ENCODE peak calls at places on chromosomes 6 and 20, in four cellular contexts. D is WERI-Rb-1, K is HCT116, F is Caco-2. V is an unnamed sample.

GRCh38 chr6:149335924-149336323 is 18.4 kb downstream of the TAB2 start:
- DNase-seq in D (no peak), F (no peak), K (peak; percentile 59), V (no peak)

GRCh38 chr20:3808141-3808479 is 12.0 kb downstream of the CDC25B start:
- DNase-seq in K (peak; percentile 80), F (no peak), D (no peak), V (peak; percentile 53)

GRCh38 chr6:47366335-47366879 is 56.7 kb upstream of the TNFRSF21 start:
- DNase-seq in F (no peak), D (no peak), K (no peak), V (no peak)

GRCh38 chr6:121436966-121437756 is 1.7 kb downstream of the GJA1 start:
- DNase-seq in F (peak; percentile 39), D (no peak), K (no peak), V (no peak)

GRCh38 chr6:166851426-166851825 is 104.9 kb downstream of the RNASET2 start:
- DNase-seq in D (no peak), K (no peak), F (no peak), V (no peak)

GRCh38 chr6:118122801-118123200 is 215.7 kb downstream of the SLC35F1 start:
- DNase-seq in F (no peak), D (no peak), K (no peak), V (no peak)

GRCh38 chr6:40328376-40328987 is 258.7 kb downstream of the LRFN2 start:
- DNase-seq in D (peak; percentile 94), K (peak; percentile 33), F (peak; percentile 56), V (no peak)

GRCh38 chr6:75205776-75206334 is at the start of gene COL12A1:
- DNase-seq in F (peak; percentile 77), D (peak; percentile 60), K (peak; percentile 80), V (peak; percentile 62)

GRCh38 chr20:49171928-49172327 is 16.2 kb downstream of the STAU1 start:
- DNase-seq in F (no peak), K (no peak), D (no peak), V (no peak)

GRCh38 chr6:10505529-10505928 is 15.6 kb upstream of the GCNT2 start:
- DNase-seq in K (no peak), F (no peak), D (no peak), V (peak; percentile 84)

GRCh38 chr6:112144145-112144926 is 56.9 kb downstream of the FAM229B start:
- DNase-seq in K (no peak), D (peak; percentile 23), F (no peak), V (no peak)

GRCh38 chr20:42204261-42204660 is 586.1 kb upstream of the CHD6 start:
- DNase-seq in K (no peak), F (no peak), D (peak; percentile 52), V (no peak)

GRCh38 chr20:57680131-57680716 is 29.6 kb downstream of the PMEPA1 start:
- DNase-seq in D (no peak), K (no peak), F (no peak), V (no peak)

GRCh38 chr6:28867078-28867414 is 56.7 kb downstream of the TRIM27 start:
- DNase-seq in K (no peak), F (peak; percentile 64), D (no peak), V (no peak)

GRCh38 chr6:13814176-13814937 is at the start of gene MCUR1:
- DNase-seq in F (peak; percentile 88), K (peak; percentile 56), D (peak; percentile 96), V (peak; percentile 89)

GRCh38 chr20:36847009-36847709 is 28.8 kb upstream of the TLDC2 start:
- DNase-seq in F (peak; percentile 79), D (peak; percentile 85), K (no peak), V (peak; percentile 60)

GRCh38 chr20:49245921-49246740 is 26.9 kb downstream of the DDX27 start:
- DNase-seq in K (peak; percentile 23), D (peak; percentile 28), F (no peak), V (peak; percentile 45)

GRCh38 chr6:19408331-19408730 is 428.8 kb upstream of the ID4 start:
- DNase-seq in F (no peak), D (no peak), K (no peak), V (no peak)

GRCh38 chr6:25754508-25754907 is at the start of gene SLC17A4:
- DNase-seq in K (no peak), D (no peak), F (no peak), V (no peak)

GRCh38 chr20:16803965-16804792 is 56.0 kb downstream of the OTOR start:
- DNase-seq in K (peak; percentile 21), F (peak; percentile 67), D (peak; percentile 79), V (peak; percentile 74)

GRCh38 chr6:158024566-158025297 is 43.1 kb downstream of the SYNJ2 start:
- DNase-seq in F (no peak), D (no peak), K (no peak), V (no peak)

GRCh38 chr20:59667131-59667530 is 62.8 kb downstream of the PHACTR3 start:
- DNase-seq in K (no peak), D (no peak), F (no peak), V (no peak)

GRCh38 chr6:37126961-37127360 is 43.0 kb upstream of the PIM1 start:
- DNase-seq in D (no peak), F (no peak), K (no peak), V (peak; percentile 48)

GRCh38 chr6:31128093-31128676 is 7.9 kb upstream of the CDSN start:
- DNase-seq in D (peak; percentile 89), K (no peak), F (peak; percentile 68), V (peak; percentile 57)

DNA sequence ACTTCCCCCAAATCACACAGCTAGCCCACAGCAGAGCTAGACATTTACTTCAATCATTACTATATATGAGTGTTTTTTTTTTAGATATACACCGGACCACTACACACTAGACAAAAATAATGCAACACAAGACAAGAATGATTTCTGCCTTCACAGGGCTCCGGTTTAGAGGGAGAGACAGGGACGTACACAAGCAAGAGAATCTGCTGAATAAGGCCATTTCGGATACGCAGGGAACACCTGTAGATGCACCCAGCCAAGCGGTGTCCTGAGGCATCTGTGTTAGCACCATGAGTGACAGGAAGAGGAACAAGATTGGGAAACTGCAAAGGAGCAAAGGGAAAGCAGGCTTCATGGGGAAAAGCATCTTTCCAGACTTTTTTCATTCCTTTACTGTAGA is 45.7 kb downstream of the HS3ST5 start:
- DNase-seq in F (no peak), D (no peak), K (no peak), V (no peak)
- H3K27me3 ChIP-seq in F (no peaks in the 10 kb centered on the region), D (no peaks in the 10 kb centered on the region), K (peaks cover 4% of the 10 kb centered on the region), V (no peaks in the 10 kb centered on the region)

DNA sequence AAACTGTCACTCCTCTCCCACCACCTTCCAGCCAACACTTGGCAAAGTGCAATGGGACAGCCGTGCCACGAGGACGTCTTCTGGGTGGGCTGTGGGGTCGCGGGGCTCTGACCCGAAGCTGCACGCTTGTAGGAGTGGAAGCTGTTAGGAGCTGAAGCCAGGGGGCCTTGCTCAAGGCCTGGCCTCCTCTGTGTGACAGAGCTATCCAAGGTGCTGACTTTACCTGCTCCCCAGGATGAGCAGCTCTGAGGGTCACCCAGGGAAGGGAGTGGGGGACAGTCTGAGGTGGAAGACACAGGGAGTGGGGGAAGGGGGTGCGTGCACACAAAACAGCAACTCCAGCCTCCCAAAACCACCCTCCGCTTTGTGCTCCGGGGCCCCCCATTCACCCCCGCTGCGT is 17.5 kb upstream of the CHRNA4 start:
- DNase-seq in D (no peak), K (no peak), F (no peak), V (no peak)
- H3K27me3 ChIP-seq in D (no peaks in the 10 kb centered on the region), K (peaks cover 12% of the 10 kb centered on the region), F (no peaks in the 10 kb centered on the region), V (peaks cover 38% of the 10 kb centered on the region)

DNA sequence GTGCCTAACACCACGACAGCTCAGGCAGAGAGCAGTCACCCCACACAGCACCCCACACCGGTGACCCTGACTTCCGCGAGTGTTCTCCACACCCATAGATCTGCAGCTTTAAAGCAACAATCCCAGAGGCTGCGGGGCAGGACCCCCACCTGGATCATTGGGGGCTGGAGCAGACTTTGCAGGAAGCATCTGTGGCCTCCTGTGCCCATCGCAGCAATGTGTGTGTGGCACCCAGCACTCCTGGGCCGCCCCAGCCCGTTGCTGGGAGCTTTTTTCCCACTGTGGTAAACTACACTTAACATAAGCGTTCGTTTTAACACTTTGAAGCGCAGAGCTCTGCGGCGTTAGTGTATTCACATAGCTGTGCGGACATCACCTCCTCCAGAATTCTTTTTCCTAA is 382.3 kb downstream of the CDH4 start:
- DNase-seq in D (no peak), K (no peak), F (no peak), V (no peak)
- H3K27me3 ChIP-seq in D (peaks cover 96% of the 10 kb centered on the region), K (peaks cover 55% of the 10 kb centered on the region), F (no peaks in the 10 kb centered on the region), V (no peaks in the 10 kb centered on the region)

GRCh38 chr20:50286609-50287008 is 96.0 kb downstream of the CEBPB start:
- DNase-seq in K (no peak), F (no peak), D (no peak), V (no peak)
- H3K27me3 ChIP-seq in K (no peaks in the 10 kb centered on the region), F (no peaks in the 10 kb centered on the region), D (no peaks in the 10 kb centered on the region), V (no peaks in the 10 kb centered on the region)

GRCh38 chr20:43516251-43516824 is 8.8 kb downstream of the L3MBTL1 start:
- DNase-seq in D (no peak), K (no peak), F (no peak), V (no peak)
- H3K27me3 ChIP-seq in D (no peaks in the 10 kb centered on the region), K (no peaks in the 10 kb centered on the region), F (no peaks in the 10 kb centered on the region), V (peaks cover 6% of the 10 kb centered on the region)

DNA sequence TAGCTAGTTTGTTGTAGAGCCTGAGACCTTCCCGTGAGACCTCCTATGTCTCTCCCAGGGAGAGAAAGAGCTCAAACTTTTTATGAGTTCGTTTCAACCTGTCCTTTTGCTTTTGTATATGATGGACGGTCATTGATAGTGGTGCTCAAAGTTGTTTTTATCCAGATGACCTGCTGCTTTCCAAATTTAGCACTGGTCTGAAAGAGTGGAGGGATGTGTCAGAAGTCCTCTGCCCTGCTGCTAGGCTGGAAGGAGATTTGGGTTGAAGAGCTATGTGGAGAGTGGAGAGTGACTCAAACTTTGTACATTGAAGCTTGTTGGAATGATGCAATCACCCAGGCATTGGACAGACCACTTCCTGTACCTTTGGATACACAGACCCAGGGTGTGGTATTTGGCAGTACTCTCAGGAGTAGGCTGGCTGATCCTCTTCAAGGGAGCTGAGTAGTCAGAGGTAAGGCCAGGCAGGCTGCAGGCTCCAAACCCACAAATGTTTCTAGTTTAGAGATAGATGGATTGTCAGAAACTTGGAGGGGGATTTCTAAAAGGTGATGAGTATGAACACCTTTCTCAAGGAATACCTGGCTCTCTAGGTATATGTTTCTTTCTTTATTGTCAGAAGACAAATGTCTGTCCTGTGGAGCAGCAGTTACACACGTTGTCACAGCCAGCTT is 49.4 kb upstream of the RREB1 start:
- DNase-seq in F (peak; percentile 73), D (no peak), K (peak; percentile 97), V (no peak)
- H3K27me3 ChIP-seq in F (no peaks in the 10 kb centered on the region), D (no peaks in the 10 kb centered on the region), K (no peaks in the 10 kb centered on the region), V (no peaks in the 10 kb centered on the region)

GRCh38 chr6:53128842-53129241 is 19.8 kb downstream of the GCM1 start:
- DNase-seq in K (no peak), F (no peak), D (no peak), V (no peak)
- H3K27me3 ChIP-seq in K (peaks cover 13% of the 10 kb centered on the region), F (no peaks in the 10 kb centered on the region), D (no peaks in the 10 kb centered on the region), V (no peaks in the 10 kb centered on the region)

DNA sequence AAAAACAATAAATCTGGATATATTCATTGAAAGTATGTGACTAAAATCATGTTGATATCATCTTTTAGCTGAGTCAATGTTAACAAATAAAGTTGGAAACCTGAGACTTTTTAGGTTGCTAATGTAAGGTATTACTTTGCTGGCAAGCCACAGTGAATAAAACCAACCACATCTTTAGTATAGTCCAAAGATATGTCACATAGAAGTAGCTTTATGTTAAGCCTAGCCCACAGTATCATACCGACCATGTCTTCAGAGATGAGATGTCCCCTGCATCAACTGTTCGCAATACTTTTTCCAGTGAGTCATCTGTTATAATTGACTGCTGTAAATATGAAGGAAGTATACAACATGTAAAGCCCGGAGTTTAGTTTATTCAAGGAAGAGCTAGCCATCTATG is 107.6 kb upstream of the MCHR2 start:
- DNase-seq in D (no peak), F (no peak), K (no peak), V (no peak)
- H3K27me3 ChIP-seq in D (no peaks in the 10 kb centered on the region), F (no peaks in the 10 kb centered on the region), K (no peaks in the 10 kb centered on the region), V (no peaks in the 10 kb centered on the region)

V was measured in HAP-1.